ENCODE peak calls at places on chromosomes 6 and 20, in six cellular contexts. A, Z, J, I, Y and C are unnamed samples.

GRCh38 chr6:20182926-20183521 is 29.2 kb downstream of the MBOAT1 start:
- DNase-seq in A (peak), Z (peak), J (no peak), I (no peak), Y (no peak), C (no peak)

GRCh38 chr20:38272398-38272797 is 11.9 kb upstream of the KIAA1755 start:
- DNase-seq in A (no peak), Z (no peak), J (no peak), I (no peak), Y (no peak), C (no peak)

GRCh38 chr6:125546827-125547226 is 202.6 kb upstream of the HEY2 start:
- DNase-seq in A (no peak), Z (peak), J (no peak), I (no peak), Y (no peak), C (no peak)

GRCh38 chr6:144482142-144482541 is 197.0 kb downstream of the UTRN start:
- DNase-seq in A (peak), Z (peak), J (peak), I (peak), Y (peak), C (peak)

GRCh38 chr6:13615802-13616140 is 636 bp downstream of the NOL7 start:
- DNase-seq in A (no peak), Z (peak), J (peak), I (no peak), Y (peak), C (no peak)

GRCh38 chr6:56051199-56051598 is 175.8 kb upstream of the BMP5 start:
- DNase-seq in A (no peak), Z (no peak), J (no peak), I (no peak), Y (no peak), C (no peak)

GRCh38 chr6:132060591-132060990 is 109.4 kb upstream of the CCN2 start:
- DNase-seq in A (no peak), Z (no peak), J (no peak), I (no peak), Y (no peak), C (no peak)

GRCh38 chr20:63072231-63072791 is 65.5 kb upstream of the BHLHE23 start:
- DNase-seq in A (no peak), Z (no peak), J (no peak), I (no peak), Y (no peak), C (no peak)

GRCh38 chr6:1082040-1082935 is 229.6 kb upstream of the FOXQ1 start:
- DNase-seq in A (no peak), Z (peak), J (peak), I (no peak), Y (no peak), C (no peak)

GRCh38 chr6:20279051-20279450 is 66.8 kb upstream of the MBOAT1 start:
- DNase-seq in A (no peak), Z (no peak), J (no peak), I (no peak), Y (no peak), C (no peak)

GRCh38 chr6:37495199-37495913 is 4.3 kb downstream of the CCDC167 start:
- DNase-seq in A (no peak), Z (no peak), J (no peak), I (no peak), Y (no peak), C (no peak)

GRCh38 chr6:36938536-36938935 is 16.0 kb upstream of the PI16 start:
- DNase-seq in A (no peak), Z (no peak), J (no peak), I (no peak), Y (no peak), C (no peak)

GRCh38 chr20:32125511-32125910 is 16.0 kb downstream of the TM9SF4 start:
- DNase-seq in A (no peak), Z (no peak), J (no peak), I (no peak), Y (no peak), C (no peak)

GRCh38 chr6:90870561-90870960 is 283.7 kb upstream of the MAP3K7 start:
- DNase-seq in A (no peak), Z (no peak), J (no peak), I (no peak), Y (no peak), C (no peak)

GRCh38 chr6:114277220-114277619 is 65.6 kb downstream of the HS3ST5 start:
- DNase-seq in A (no peak), Z (no peak), J (no peak), I (no peak), Y (no peak), C (no peak)

GRCh38 chr6:37502703-37503485 is 3.2 kb upstream of the CCDC167 start:
- DNase-seq in A (no peak), Z (no peak), J (no peak), I (no peak), Y (no peak), C (no peak)

GRCh38 chr20:33878583-33878982 is 67.4 kb downstream of the CHMP4B start:
- DNase-seq in A (no peak), Z (no peak), J (no peak), I (no peak), Y (no peak), C (no peak)

GRCh38 chr20:46712056-46712636 is 2.7 kb downstream of the SLC2A10 start:
- DNase-seq in A (no peak), Z (peak), J (no peak), I (no peak), Y (no peak), C (no peak)

GRCh38 chr20:59751075-59751711 is 146.9 kb downstream of the PHACTR3 start:
- DNase-seq in A (peak), Z (peak), J (peak), I (peak), Y (no peak), C (peak)

GRCh38 chr6:145067430-145067829 is 667.9 kb downstream of the EPM2A start:
- DNase-seq in A (no peak), Z (no peak), J (no peak), I (no peak), Y (no peak), C (no peak)

GRCh38 chr20:47502271-47502730 is 614 bp downstream of the NCOA3 start:
- DNase-seq in A (no peak), Z (peak), J (peak), I (no peak), Y (no peak), C (no peak)

GRCh38 chr6:43078651-43079050 is 2.5 kb downstream of the PTK7 start:
- DNase-seq in A (no peak), Z (peak), J (no peak), I (no peak), Y (no peak), C (no peak)

GRCh38 chr6:87154641-87155271 is 609 bp upstream of the ZNF292 start:
- DNase-seq in A (no peak), Z (peak), J (peak), I (peak), Y (peak), C (peak)

GRCh38 chr6:125077453-125077852 is 76.1 kb upstream of the TPD52L1 start:
- DNase-seq in A (no peak), Z (no peak), J (no peak), I (no peak), Y (no peak), C (no peak)

GRCh38 chr6:75368151-75368779 is 83.7 kb upstream of the TMEM30A start:
- DNase-seq in A (peak), Z (peak), J (peak), I (no peak), Y (no peak), C (no peak)

GRCh38 chr20:3250091-3250504 is 11.1 kb upstream of the SLC4A11 start:
- DNase-seq in A (no peak), Z (peak), J (peak), I (no peak), Y (no peak), C (no peak)

GRCh38 chr6:85986681-85987080 is 344.0 kb upstream of the SYNCRIP start:
- DNase-seq in A (no peak), Z (no peak), J (no peak), I (no peak), Y (no peak), C (no peak)

GRCh38 chr6:6905961-6906518 is 201.7 kb upstream of the RREB1 start:
- DNase-seq in A (no peak), Z (no peak), J (no peak), I (no peak), Y (no peak), C (no peak)

GRCh38 chr20:60403105-60403741 is 445.0 kb downstream of the CDH26 start:
- DNase-seq in A (no peak), Z (no peak), J (no peak), I (no peak), Y (no peak), C (no peak)

GRCh38 chr20:17835941-17836861 is 132.4 kb downstream of the SNX5 start:
- DNase-seq in A (no peak), Z (peak), J (no peak), I (no peak), Y (no peak), C (no peak)

GRCh38 chr6:43771858-43772570 is 2.0 kb downstream of the VEGFA start:
- DNase-seq in A (peak), Z (peak), J (peak), I (no peak), Y (peak), C (peak)

GRCh38 chr6:20572940-20573339 is 38.7 kb downstream of the CDKAL1 start:
- DNase-seq in A (no peak), Z (peak), J (no peak), I (no peak), Y (no peak), C (no peak)

GRCh38 chr20:61808497-61808896 is 257.2 kb downstream of the TAF4 start:
- DNase-seq in A (no peak), Z (no peak), J (no peak), I (no peak), Y (no peak), C (no peak)